ENCODE peak calls at places on chromosomes 13 and 19, in eight cellular contexts. O is EL; P is A172; Q is DMS53; N is IMR-90; H is stimulated activated CD4-positive, alpha-beta T cell treated with anti-CD3 and anti-CD28 coated beads, Interleukin-1b, Interleukin-23, amount 100 ng/mL, for 24 hours; I is activated T-cell treated with anti-CD3 and anti-CD28 coated beads for 4 hours; V is activated naive CD8-positive, alpha-beta T cell treated with anti-CD3 and anti-CD28 coated beads for 36 hours. Z is an unnamed sample.

GRCh38 chr13:97386832-97387486 is 47.0 kb upstream of the RAP2A start:
- DNase-seq in O (no peak), P (no peak), Q (no peak), N (no peak), H (no peak), I (no peak), V (peak; percentile 55), Z (no peak)

GRCh38 chr19:38303517-38304351 is at the start of gene C19orf33:
- DNase-seq in O (no peak), P (peak; percentile 97), Q (no peak), N (no peak), H (no peak), I (no peak), V (no peak), Z (peak; percentile 59)

GRCh38 chr13:19587635-19588300 is 26.4 kb upstream of the TPTE2 start:
- DNase-seq in O (peak; percentile 70), P (no peak), Q (peak; percentile 82), N (peak; percentile 52), H (no peak), I (no peak), V (peak; percentile 17), Z (no peak)

GRCh38 chr13:53126803-53127202 is 98.2 kb downstream of the OLFM4 start:
- DNase-seq in O (peak; percentile 46), P (no peak), Q (no peak), N (peak; percentile 65), H (no peak), I (no peak), V (no peak), Z (no peak)

GRCh38 chr13:22107549-22107948 is 436.7 kb downstream of the FGF9 start:
- DNase-seq in O (no peak), P (no peak), Q (peak; percentile 67), N (no peak), H (no peak), I (no peak), V (no peak), Z (peak; percentile 13)

GRCh38 chr19:2524840-2525723 is 49.2 kb downstream of the GADD45B start:
- DNase-seq in O (peak; percentile 87), P (peak; percentile 98), Q (peak; percentile 60), N (peak; percentile 75), H (no peak), I (no peak), V (no peak), Z (peak; percentile 44)

GRCh38 chr19:34507414-34508067 is 26.0 kb downstream of the WTIP start:
- DNase-seq in O (no peak), P (no peak), Q (no peak), N (no peak), H (no peak), I (no peak), V (no peak), Z (no peak)

GRCh38 chr13:44451109-44451508 is 77.5 kb downstream of the SERP2 start:
- DNase-seq in O (no peak), P (no peak), Q (no peak), N (peak; percentile 27), H (no peak), I (no peak), V (no peak), Z (no peak)

GRCh38 chr13:36086117-36086516 is 45.1 kb downstream of the DCLK1 start:
- DNase-seq in O (no peak), P (no peak), Q (peak; percentile 90), N (no peak), H (no peak), I (no peak), V (no peak), Z (no peak)

GRCh38 chr19:18519962-18520847 is 1.7 kb downstream of the ELL start:
- DNase-seq in O (peak; percentile 85), P (peak; percentile 84), Q (peak; percentile 85), N (peak; percentile 85), H (no peak), I (no peak), V (peak; percentile 67), Z (peak; percentile 83)

GRCh38 chr19:46297700-46298476 is 1.0 kb downstream of the HIF3A start:
- DNase-seq in O (no peak), P (no peak), Q (no peak), N (no peak), H (no peak), I (no peak), V (no peak), Z (no peak)

GRCh38 chr13:112065521-112065866 is 1.5 kb upstream of the SOX1 start:
- DNase-seq in O (no peak), P (no peak), Q (no peak), N (no peak), H (no peak), I (no peak), V (no peak), Z (no peak)

GRCh38 chr19:17337675-17338439 is 504 bp downstream of the GTPBP3 start:
- DNase-seq in O (peak; percentile 46), P (peak; percentile 29), Q (peak; percentile 58), N (no peak), H (no peak), I (no peak), V (peak; percentile 65), Z (peak; percentile 39)

GRCh38 chr13:77310579-77311279 is 16.2 kb downstream of the MYCBP2 start:
- DNase-seq in O (no peak), P (no peak), Q (no peak), N (no peak), H (no peak), I (no peak), V (no peak), Z (no peak)

GRCh38 chr19:38596057-38596981 is 21.4 kb downstream of the MAP4K1 start:
- DNase-seq in O (peak; percentile 18), P (no peak), Q (peak; percentile 76), N (no peak), H (peak; percentile 11), I (no peak), V (peak; percentile 20), Z (peak; percentile 93)

GRCh38 chr19:46353730-46354528 is 7.0 kb downstream of the PPP5C start:
- DNase-seq in O (no peak), P (no peak), Q (no peak), N (no peak), H (no peak), I (no peak), V (no peak), Z (no peak)

GRCh38 chr19:16111909-16112752 is 442 bp downstream of the RAB8A start:
- DNase-seq in O (no peak), P (no peak), Q (no peak), N (no peak), H (no peak), I (no peak), V (no peak), Z (no peak)

GRCh38 chr13:23610966-23611486 is 40.8 kb downstream of the TNFRSF19 start:
- DNase-seq in O (no peak), P (no peak), Q (no peak), N (peak; percentile 53), H (no peak), I (no peak), V (no peak), Z (no peak)

GRCh38 chr19:54430306-54431254 is 15.3 kb downstream of the TTYH1 start:
- DNase-seq in O (peak; percentile 25), P (no peak), Q (peak; percentile 26), N (no peak), H (no peak), I (peak; percentile 36), V (peak; percentile 51), Z (peak; percentile 83)